ENCODE peak calls at places on chromosomes 1 and 21, in five cellular contexts. L is NCI-H524, V is SHP77 treated with DMSO at 0.1 percent for 48 hours, Y is cardiac muscle cell, J is NCI-H187 treated with DMSO at 0.1 percent for 48 hours. P is an unnamed sample.

GRCh38 chr1:32390904-32391480 is 3.2 kb downstream of the BSDC1 start:
- DNase-seq in Y (no peak), L (no peak), J (no peak), V (no peak), P (no peak)

GRCh38 chr1:111690306-111690617 is 48.9 kb downstream of the INKA2 start:
- DNase-seq in Y (peak), L (no peak), J (no peak), V (no peak), P (no peak)

GRCh38 chr1:149845416-149845815 is 54.0 kb upstream of the BOLA1 start:
- DNase-seq in Y (peak), J (no peak), L (no peak), V (no peak), P (no peak)

GRCh38 chr1:184199036-184199796 is 147.7 kb downstream of the TSEN15 start:
- DNase-seq in J (no peak), V (no peak), Y (peak), L (no peak), P (no peak)

GRCh38 chr21:34914239-34914638 is 134.9 kb downstream of the RUNX1 start:
- DNase-seq in Y (no peak), L (no peak), J (no peak), V (no peak), P (no peak)

GRCh38 chr1:63718464-63719075 is 55.2 kb upstream of the ROR1 start:
- DNase-seq in J (no peak), L (no peak), Y (no peak), V (no peak), P (no peak)

GRCh38 chr1:182146286-182146685 is 84.8 kb upstream of the ZNF648 start:
- DNase-seq in L (no peak), Y (no peak), V (no peak), J (no peak), P (no peak)

GRCh38 chr1:77279929-77280328 is 1.9 kb upstream of the AK5 start:
- DNase-seq in V (no peak), J (no peak), L (no peak), Y (no peak), P (no peak)

GRCh38 chr1:231215676-231216385 is 25.2 kb upstream of the GNPAT start:
- DNase-seq in J (no peak), L (no peak), V (no peak), Y (no peak), P (no peak)

GRCh38 chr1:18819211-18819610 is 40.2 kb downstream of the TAS1R2 start:
- DNase-seq in V (no peak), Y (no peak), J (no peak), L (no peak), P (no peak)

GRCh38 chr1:24074196-24074595 is 37.7 kb downstream of the MYOM3 start:
- DNase-seq in Y (no peak), L (no peak), V (no peak), J (no peak), P (no peak)

GRCh38 chr1:74395492-74395891 is 116.9 kb downstream of the LRRC53 start:
- DNase-seq in V (no peak), J (no peak), L (no peak), Y (peak), P (no peak)

GRCh38 chr1:4128616-4129015 is 228.5 kb upstream of the C1orf174 start:
- DNase-seq in J (no peak), L (no peak), Y (no peak), V (no peak), P (no peak)

GRCh38 chr1:41807390-41807789 is 111.3 kb downstream of the HIVEP3 start:
- DNase-seq in L (no peak), J (no peak), Y (no peak), V (no peak), P (no peak)

GRCh38 chr1:158203693-158204457 is 23.2 kb downstream of the CD1D start:
- DNase-seq in V (peak), L (peak), Y (peak), J (no peak), P (no peak)

GRCh38 chr1:89762801-89763648 is 57.8 kb upstream of the LRRC8D start:
- DNase-seq in J (no peak), L (peak), V (peak), Y (peak), P (no peak)

GRCh38 chr1:31736675-31737074 is 27.5 kb downstream of the ADGRB2 start:
- DNase-seq in J (no peak), L (no peak), Y (no peak), V (no peak), P (no peak)

GRCh38 chr1:114342376-114342775 is 168.6 kb downstream of the TRIM33 start:
- DNase-seq in J (no peak), V (no peak), L (no peak), Y (no peak), P (no peak)

GRCh38 chr1:111857251-111857651 is 101.5 kb downstream of the DDX20 start:
- DNase-seq in L (no peak), Y (no peak), V (no peak), J (no peak), P (no peak)

GRCh38 chr1:66436378-66437135 is 97.4 kb upstream of the SGIP1 start:
- DNase-seq in J (no peak), Y (peak), L (peak), V (no peak), P (no peak)

GRCh38 chr1:208524920-208525319 is 280.7 kb upstream of the PLXNA2 start:
- DNase-seq in L (peak), J (no peak), V (no peak), Y (no peak), P (no peak)

GRCh38 chr1:63723618-63724017 is 50.2 kb upstream of the ROR1 start:
- DNase-seq in L (no peak), J (no peak), V (no peak), Y (peak), P (no peak)

GRCh38 chr1:31615939-31616338 is 1.6 kb upstream of the HCRTR1 start:
- DNase-seq in L (no peak), V (no peak), Y (no peak), J (no peak), P (no peak)

GRCh38 chr1:150548632-150549495 is at the start of gene ADAMTSL4:
- DNase-seq in Y (peak), V (peak), L (peak), J (no peak), P (no peak)

GRCh38 chr1:157045251-157046218 is at the start of gene ARHGEF11:
- DNase-seq in L (peak), J (peak), Y (peak), V (peak), P (peak)

GRCh38 chr1:233448290-233448689 is 120.8 kb downstream of the MAP3K21 start:
- DNase-seq in J (no peak), Y (no peak), L (no peak), V (no peak), P (peak)

GRCh38 chr1:22893292-22893691 is 79.4 kb downstream of the LACTBL1 start:
- DNase-seq in J (no peak), Y (no peak), L (no peak), V (no peak), P (no peak)

GRCh38 chr1:8482844-8483436 is 165.0 kb downstream of the SLC45A1 start:
- DNase-seq in J (no peak), V (no peak), L (no peak), Y (no peak), P (no peak)

GRCh38 chr1:115112496-115113375 is 23.4 kb upstream of the TSPAN2 start:
- DNase-seq in Y (peak), V (no peak), J (no peak), L (peak), P (no peak)

GRCh38 chr1:155017946-155018316 is 15.3 kb downstream of the ZBTB7B start:
- DNase-seq in V (no peak), J (no peak), L (no peak), Y (no peak), P (no peak)

GRCh38 chr1:207239874-207240273 is 81.6 kb upstream of the CD55 start:
- DNase-seq in V (no peak), L (no peak), J (no peak), Y (no peak), P (no peak)

GRCh38 chr1:229844675-229845074 is 218.6 kb downstream of the URB2 start:
- DNase-seq in Y (no peak), J (peak), L (peak), V (peak), P (no peak)

GRCh38 chr1:180229483-180230415 is at the start of gene LHX4:
- DNase-seq in L (peak), J (no peak), Y (peak), V (peak), P (no peak)

GRCh38 chr1:54070549-54070915 is 17.1 kb downstream of the TCEANC2 start:
- DNase-seq in Y (peak), J (no peak), L (peak), V (no peak), P (no peak)

GRCh38 chr1:21904725-21905520 is 32.2 kb downstream of the HSPG2 start:
- DNase-seq in V (no peak), L (no peak), Y (peak), J (no peak), P (no peak)